ENCODE peak calls at places on chromosomes 11 and 22, in five cellular contexts. One of them, this sample, is unnamed.

GRCh38 chr11:100849009-100849913 is 162.2 kb downstream of the ARHGAP42 start:
- DNase-seq in Right ventricle myocardium superior: no peak
- DNase-seq in RWPE1: no peak
- DNase-seq in neural progenitor cell: no peak
- DNase-seq in H1: no peak
- DNase-seq in this sample: no peak

GRCh38 chr22:46070722-46071450 is 79.4 kb upstream of the PPARA start:
- DNase-seq in Right ventricle myocardium superior: peak
- DNase-seq in RWPE1: no peak
- DNase-seq in neural progenitor cell: peak
- DNase-seq in H1: peak
- DNase-seq in this sample: peak

GRCh38 chr11:28146123-28146751 is 38.0 kb downstream of the METTL15 start:
- DNase-seq in Right ventricle myocardium superior: no peak
- DNase-seq in RWPE1: peak
- DNase-seq in neural progenitor cell: peak
- DNase-seq in H1: no peak
- DNase-seq in this sample: peak

GRCh38 chr11:118265954-118266353 is 1.9 kb upstream of the MPZL2 start:
- DNase-seq in Right ventricle myocardium superior: peak
- DNase-seq in RWPE1: no peak
- DNase-seq in neural progenitor cell: no peak
- DNase-seq in H1: no peak
- DNase-seq in this sample: no peak

GRCh38 chr11:69489746-69490365 is 8.4 kb downstream of the LINC01488 start:
- DNase-seq in Right ventricle myocardium superior: peak
- DNase-seq in RWPE1: no peak
- DNase-seq in neural progenitor cell: no peak
- DNase-seq in H1: no peak
- DNase-seq in this sample: no peak

GRCh38 chr11:44957051-44957515 is 6.4 kb upstream of the TP53I11 start:
- DNase-seq in Right ventricle myocardium superior: no peak
- DNase-seq in RWPE1: no peak
- DNase-seq in neural progenitor cell: peak
- DNase-seq in H1: no peak
- DNase-seq in this sample: no peak

GRCh38 chr11:100759856-100760255 is 72.8 kb downstream of the ARHGAP42 start:
- DNase-seq in Right ventricle myocardium superior: no peak
- DNase-seq in RWPE1: no peak
- DNase-seq in neural progenitor cell: no peak
- DNase-seq in H1: no peak
- DNase-seq in this sample: no peak

GRCh38 chr22:20165913-20166312 is 15.1 kb upstream of the CCDC188 start:
- DNase-seq in Right ventricle myocardium superior: no peak
- DNase-seq in RWPE1: no peak
- DNase-seq in neural progenitor cell: no peak
- DNase-seq in H1: no peak
- DNase-seq in this sample: no peak

GRCh38 chr11:65861533-65862183 is 1.4 kb downstream of the MUS81 start:
- DNase-seq in Right ventricle myocardium superior: no peak
- DNase-seq in RWPE1: no peak
- DNase-seq in neural progenitor cell: peak
- DNase-seq in H1: no peak
- DNase-seq in this sample: no peak

GRCh38 chr11:1198766-1199688 is 23.8 kb upstream of the MUC5B start:
- DNase-seq in Right ventricle myocardium superior: peak
- DNase-seq in RWPE1: no peak
- DNase-seq in neural progenitor cell: no peak
- DNase-seq in H1: no peak
- DNase-seq in this sample: peak

GRCh38 chr11:36195496-36196346 is 93.5 kb downstream of the COMMD9 start:
- DNase-seq in Right ventricle myocardium superior: no peak
- DNase-seq in RWPE1: no peak
- DNase-seq in neural progenitor cell: no peak
- DNase-seq in H1: no peak
- DNase-seq in this sample: no peak

GRCh38 chr22:42692239-42693054 is 28.2 kb downstream of the A4GALT start:
- DNase-seq in Right ventricle myocardium superior: no peak
- DNase-seq in RWPE1: no peak
- DNase-seq in neural progenitor cell: no peak
- DNase-seq in H1: no peak
- DNase-seq in this sample: no peak

GRCh38 chr11:102287963-102288744 is 29.1 kb upstream of the BIRC3 start:
- DNase-seq in Right ventricle myocardium superior: no peak
- DNase-seq in RWPE1: peak
- DNase-seq in neural progenitor cell: peak
- DNase-seq in H1: no peak
- DNase-seq in this sample: peak

GRCh38 chr11:48150213-48150612 is 66.4 kb upstream of the OR4B1 start:
- DNase-seq in Right ventricle myocardium superior: no peak
- DNase-seq in RWPE1: peak
- DNase-seq in neural progenitor cell: no peak
- DNase-seq in H1: no peak
- DNase-seq in this sample: no peak

GRCh38 chr11:67352546-67353316 is 615 bp downstream of the POLD4 start:
- DNase-seq in Right ventricle myocardium superior: peak
- DNase-seq in RWPE1: no peak
- DNase-seq in neural progenitor cell: no peak
- DNase-seq in H1: no peak
- DNase-seq in this sample: peak

GRCh38 chr11:134802116-134802515 is 390.1 kb upstream of the B3GAT1 start:
- DNase-seq in Right ventricle myocardium superior: no peak
- DNase-seq in RWPE1: no peak
- DNase-seq in neural progenitor cell: peak
- DNase-seq in H1: no peak
- DNase-seq in this sample: peak

GRCh38 chr22:23837911-23838685 is 708 bp downstream of the DERL3 start:
- DNase-seq in Right ventricle myocardium superior: peak
- DNase-seq in RWPE1: no peak
- DNase-seq in neural progenitor cell: peak
- DNase-seq in H1: peak
- DNase-seq in this sample: no peak

GRCh38 chr11:87148749-87149148 is 111.0 kb downstream of the TMEM135 start:
- DNase-seq in Right ventricle myocardium superior: no peak
- DNase-seq in RWPE1: no peak
- DNase-seq in neural progenitor cell: no peak
- DNase-seq in H1: no peak
- DNase-seq in this sample: no peak

GRCh38 chr11:47917643-47918369 is 62.6 kb upstream of the PTPRJ start:
- DNase-seq in Right ventricle myocardium superior: peak
- DNase-seq in RWPE1: peak
- DNase-seq in neural progenitor cell: no peak
- DNase-seq in H1: no peak
- DNase-seq in this sample: peak

GRCh38 chr11:122604626-122605025 is 50.9 kb upstream of the UBASH3B start:
- DNase-seq in Right ventricle myocardium superior: no peak
- DNase-seq in RWPE1: no peak
- DNase-seq in neural progenitor cell: no peak
- DNase-seq in H1: no peak
- DNase-seq in this sample: no peak

GRCh38 chr11:119365071-119365591 is 16.4 kb downstream of the USP2 start:
- DNase-seq in Right ventricle myocardium superior: no peak
- DNase-seq in RWPE1: no peak
- DNase-seq in neural progenitor cell: no peak
- DNase-seq in H1: no peak
- DNase-seq in this sample: no peak

GRCh38 chr11:63903884-63904283 is 13.1 kb downstream of the RCOR2 start:
- DNase-seq in Right ventricle myocardium superior: no peak
- DNase-seq in RWPE1: no peak
- DNase-seq in neural progenitor cell: peak
- DNase-seq in H1: no peak
- DNase-seq in this sample: no peak

GRCh38 chr11:2799881-2800654 is 85.5 kb downstream of the CDKN1C start:
- DNase-seq in Right ventricle myocardium superior: peak
- DNase-seq in RWPE1: no peak
- DNase-seq in neural progenitor cell: no peak
- DNase-seq in H1: peak
- DNase-seq in this sample: no peak

This sample was measured in iPS-NIHi11.